ENCODE peak calls at places on chromosomes 3 and 15, in nine cellular contexts. One of them, this sample, is unnamed.

GRCh38 chr3:16484216-16484615 is 29.3 kb downstream of the RFTN1 start:
- DNase-seq in AG10803: peak
- DNase-seq in lower leg skin: no peak
- DNase-seq in sigmoid colon: peak
- DNase-seq in breast epithelium: peak
- DNase-seq in HFFc6: peak
- DNase-seq in GM20000: no peak
- DNase-seq in heart left ventricle: no peak
- DNase-seq in cardiac fibroblast: peak
- DNase-seq in this sample: no peak

GRCh38 chr15:59691194-59691805 is 2.2 kb upstream of the BNIP2 start:
- DNase-seq in sigmoid colon: no peak
- DNase-seq in breast epithelium: no peak
- DNase-seq in cardiac fibroblast: peak
- DNase-seq in HFFc6: peak
- DNase-seq in GM20000: peak
- DNase-seq in heart left ventricle: peak
- DNase-seq in AG10803: peak
- DNase-seq in lower leg skin: peak
- DNase-seq in this sample: no peak

GRCh38 chr15:28935316-28935715 is 49.5 kb downstream of the APBA2 start:
- DNase-seq in GM20000: peak
- DNase-seq in breast epithelium: no peak
- DNase-seq in cardiac fibroblast: no peak
- DNase-seq in AG10803: no peak
- DNase-seq in sigmoid colon: peak
- DNase-seq in HFFc6: no peak
- DNase-seq in lower leg skin: no peak
- DNase-seq in heart left ventricle: no peak
- DNase-seq in this sample: no peak

GRCh38 chr15:41730543-41730942 is 43.7 kb upstream of the MAPKBP1 start:
- DNase-seq in heart left ventricle: no peak
- DNase-seq in HFFc6: no peak
- DNase-seq in cardiac fibroblast: no peak
- DNase-seq in sigmoid colon: no peak
- DNase-seq in AG10803: no peak
- DNase-seq in lower leg skin: no peak
- DNase-seq in breast epithelium: no peak
- DNase-seq in GM20000: peak
- DNase-seq in this sample: no peak

GRCh38 chr15:78394981-78395619 is 42.9 kb upstream of the IREB2 start:
- DNase-seq in breast epithelium: no peak
- DNase-seq in AG10803: no peak
- DNase-seq in cardiac fibroblast: no peak
- DNase-seq in HFFc6: no peak
- DNase-seq in GM20000: no peak
- DNase-seq in lower leg skin: no peak
- DNase-seq in sigmoid colon: no peak
- DNase-seq in heart left ventricle: no peak
- DNase-seq in this sample: no peak

GRCh38 chr3:135989247-135989646 is 23.7 kb downstream of the PPP2R3A start:
- DNase-seq in heart left ventricle: no peak
- DNase-seq in GM20000: no peak
- DNase-seq in AG10803: peak
- DNase-seq in breast epithelium: no peak
- DNase-seq in cardiac fibroblast: peak
- DNase-seq in HFFc6: peak
- DNase-seq in lower leg skin: no peak
- DNase-seq in sigmoid colon: no peak
- DNase-seq in this sample: no peak

GRCh38 chr15:63160638-63161037 is 3.4 kb upstream of the RPS27L start:
- DNase-seq in heart left ventricle: no peak
- DNase-seq in HFFc6: no peak
- DNase-seq in GM20000: no peak
- DNase-seq in breast epithelium: no peak
- DNase-seq in lower leg skin: no peak
- DNase-seq in sigmoid colon: no peak
- DNase-seq in cardiac fibroblast: no peak
- DNase-seq in AG10803: no peak
- DNase-seq in this sample: no peak

GRCh38 chr3:136984837-136985236 is 27.1 kb downstream of the IL20RB start:
- DNase-seq in heart left ventricle: no peak
- DNase-seq in GM20000: no peak
- DNase-seq in AG10803: peak
- DNase-seq in sigmoid colon: no peak
- DNase-seq in cardiac fibroblast: peak
- DNase-seq in breast epithelium: no peak
- DNase-seq in lower leg skin: peak
- DNase-seq in HFFc6: peak
- DNase-seq in this sample: no peak

GRCh38 chr3:10770547-10770946 is 45.5 kb upstream of the SLC6A11 start:
- DNase-seq in GM20000: no peak
- DNase-seq in HFFc6: no peak
- DNase-seq in breast epithelium: no peak
- DNase-seq in lower leg skin: no peak
- DNase-seq in AG10803: no peak
- DNase-seq in heart left ventricle: no peak
- DNase-seq in cardiac fibroblast: no peak
- DNase-seq in sigmoid colon: no peak
- DNase-seq in this sample: peak

GRCh38 chr3:72652395-72652794 is 195.8 kb downstream of the SHQ1 start:
- DNase-seq in GM20000: no peak
- DNase-seq in breast epithelium: no peak
- DNase-seq in cardiac fibroblast: no peak
- DNase-seq in heart left ventricle: no peak
- DNase-seq in AG10803: no peak
- DNase-seq in lower leg skin: no peak
- DNase-seq in HFFc6: no peak
- DNase-seq in sigmoid colon: no peak
- DNase-seq in this sample: no peak

GRCh38 chr15:56760186-56760585 is 26.9 kb upstream of the ZNF280D start:
- DNase-seq in cardiac fibroblast: peak
- DNase-seq in HFFc6: peak
- DNase-seq in heart left ventricle: no peak
- DNase-seq in sigmoid colon: no peak
- DNase-seq in breast epithelium: no peak
- DNase-seq in lower leg skin: no peak
- DNase-seq in AG10803: peak
- DNase-seq in GM20000: no peak
- DNase-seq in this sample: no peak

GRCh38 chr3:105260385-105260784 is 106.3 kb upstream of the ALCAM start:
- DNase-seq in AG10803: no peak
- DNase-seq in GM20000: no peak
- DNase-seq in HFFc6: no peak
- DNase-seq in lower leg skin: no peak
- DNase-seq in breast epithelium: no peak
- DNase-seq in heart left ventricle: no peak
- DNase-seq in cardiac fibroblast: peak
- DNase-seq in sigmoid colon: no peak
- DNase-seq in this sample: no peak

GRCh38 chr3:58706395-58706794 is 39.8 kb upstream of the FAM3D start:
- DNase-seq in HFFc6: no peak
- DNase-seq in heart left ventricle: no peak
- DNase-seq in GM20000: no peak
- DNase-seq in AG10803: no peak
- DNase-seq in cardiac fibroblast: no peak
- DNase-seq in lower leg skin: no peak
- DNase-seq in breast epithelium: no peak
- DNase-seq in sigmoid colon: no peak
- DNase-seq in this sample: no peak

GRCh38 chr3:143081844-143082778 is 37.5 kb upstream of the CHST2 start:
- DNase-seq in GM20000: peak
- DNase-seq in HFFc6: no peak
- DNase-seq in cardiac fibroblast: no peak
- DNase-seq in sigmoid colon: no peak
- DNase-seq in heart left ventricle: no peak
- DNase-seq in AG10803: no peak
- DNase-seq in breast epithelium: no peak
- DNase-seq in lower leg skin: no peak
- DNase-seq in this sample: no peak

GRCh38 chr15:79595995-79596622 is 164.0 kb downstream of the MINAR1 start:
- DNase-seq in HFFc6: peak
- DNase-seq in breast epithelium: no peak
- DNase-seq in sigmoid colon: no peak
- DNase-seq in lower leg skin: no peak
- DNase-seq in AG10803: peak
- DNase-seq in cardiac fibroblast: peak
- DNase-seq in heart left ventricle: no peak
- DNase-seq in GM20000: peak
- DNase-seq in this sample: peak

DNA sequence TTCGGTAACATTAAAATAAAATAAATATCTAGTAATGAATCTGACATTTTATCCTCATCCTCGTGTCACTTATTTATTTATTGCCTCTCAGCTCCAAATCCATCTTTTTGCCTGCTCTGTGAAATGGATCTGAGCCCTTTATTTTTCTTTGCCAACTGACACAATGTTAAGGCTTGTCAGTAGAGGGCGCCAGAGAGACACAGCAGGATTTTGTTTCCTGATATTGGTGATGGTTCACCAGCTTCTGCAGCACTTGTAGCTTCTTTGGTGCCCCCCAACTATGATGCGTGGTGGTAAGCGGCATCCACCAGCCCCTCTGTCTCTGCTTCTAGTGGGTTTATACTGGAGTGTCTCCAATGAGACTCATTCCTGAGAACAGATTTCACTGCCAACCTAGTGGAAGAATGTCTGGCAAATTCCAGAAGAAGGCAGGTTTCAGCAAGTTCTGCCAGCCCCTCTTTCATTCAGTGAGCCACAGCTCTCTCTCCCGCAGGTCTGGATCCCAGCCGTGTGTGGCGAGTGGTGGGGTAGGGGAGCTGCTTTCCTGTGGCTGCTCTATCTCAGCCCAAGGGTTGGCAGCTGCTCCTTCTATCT is 472.0 kb upstream of the FRG2C start:
- DNase-seq in cardiac fibroblast: peak
- DNase-seq in HFFc6: peak
- DNase-seq in heart left ventricle: no peak
- DNase-seq in breast epithelium: peak
- DNase-seq in AG10803: peak
- DNase-seq in lower leg skin: no peak
- DNase-seq in sigmoid colon: no peak
- DNase-seq in GM20000: peak
- DNase-seq in this sample: no peak
- TF ChIP-seq CTCF in cardiac fibroblast: peak
- TF ChIP-seq CTCF in HFFc6: peak
- TF ChIP-seq CTCF in heart left ventricle: peak
- TF ChIP-seq CTCF in breast epithelium: peak
- TF ChIP-seq CTCF in AG10803: peak
- TF ChIP-seq CTCF in lower leg skin: no peak
- TF ChIP-seq CTCF in sigmoid colon: no peak
- TF ChIP-seq CTCF in GM20000: peak
- TF ChIP-seq CTCF in this sample: peak

GRCh38 chr3:125055165-125055912 is 458 bp downstream of the HEG1 start:
- DNase-seq in lower leg skin: no peak
- DNase-seq in GM20000: peak
- DNase-seq in sigmoid colon: no peak
- DNase-seq in heart left ventricle: peak
- DNase-seq in HFFc6: no peak
- DNase-seq in breast epithelium: no peak
- DNase-seq in cardiac fibroblast: no peak
- DNase-seq in AG10803: no peak
- DNase-seq in this sample: no peak

GRCh38 chr3:125052671-125053303 is 3.0 kb downstream of the HEG1 start:
- DNase-seq in lower leg skin: no peak
- DNase-seq in AG10803: peak
- DNase-seq in breast epithelium: no peak
- DNase-seq in HFFc6: peak
- DNase-seq in GM20000: no peak
- DNase-seq in heart left ventricle: no peak
- DNase-seq in cardiac fibroblast: peak
- DNase-seq in sigmoid colon: no peak
- DNase-seq in this sample: no peak

GRCh38 chr3:125053304-125053699 is 2.5 kb downstream of the HEG1 start:
- DNase-seq in breast epithelium: no peak
- DNase-seq in lower leg skin: no peak
- DNase-seq in cardiac fibroblast: no peak
- DNase-seq in sigmoid colon: no peak
- DNase-seq in heart left ventricle: no peak
- DNase-seq in GM20000: no peak
- DNase-seq in AG10803: no peak
- DNase-seq in HFFc6: no peak
- DNase-seq in this sample: no peak

GRCh38 chr3:125055913-125056705 is at the start of gene HEG1:
- DNase-seq in lower leg skin: peak
- DNase-seq in HFFc6: peak
- DNase-seq in heart left ventricle: peak
- DNase-seq in sigmoid colon: peak
- DNase-seq in breast epithelium: peak
- DNase-seq in AG10803: peak
- DNase-seq in cardiac fibroblast: peak
- DNase-seq in GM20000: peak
- DNase-seq in this sample: peak

GRCh38 chr3:125054436-125055164 is 1.2 kb downstream of the HEG1 start:
- DNase-seq in cardiac fibroblast: peak
- DNase-seq in HFFc6: peak
- DNase-seq in lower leg skin: no peak
- DNase-seq in GM20000: peak
- DNase-seq in sigmoid colon: no peak
- DNase-seq in AG10803: peak
- DNase-seq in heart left ventricle: peak
- DNase-seq in breast epithelium: no peak
- DNase-seq in this sample: no peak
- TF ChIP-seq CTCF in cardiac fibroblast: no peak
- TF ChIP-seq CTCF in HFFc6: peak
- TF ChIP-seq CTCF in lower leg skin: no peak
- TF ChIP-seq CTCF in GM20000: no peak
- TF ChIP-seq CTCF in sigmoid colon: no peak
- TF ChIP-seq CTCF in AG10803: peak
- TF ChIP-seq CTCF in heart left ventricle: no peak
- TF ChIP-seq CTCF in breast epithelium: peak
- TF ChIP-seq CTCF in this sample: peak

DNA sequence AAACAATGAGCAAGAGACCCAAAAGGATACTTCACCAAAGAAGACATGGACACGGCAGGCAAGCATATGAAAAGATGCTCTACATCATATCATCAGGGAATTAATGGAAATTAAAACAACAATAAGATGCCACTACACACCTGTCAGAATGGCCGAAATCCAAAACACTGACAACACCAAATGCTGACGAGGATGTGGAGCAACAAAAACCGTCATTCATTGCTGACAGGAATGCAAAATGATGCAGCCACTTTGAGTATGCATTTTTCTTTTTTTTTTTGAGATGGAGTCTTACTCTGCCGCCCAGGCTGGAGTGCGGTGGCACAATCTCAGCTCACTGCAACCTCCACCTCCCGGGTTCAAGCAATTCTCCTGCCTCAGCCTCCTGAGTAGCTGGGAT is 19.0 kb downstream of the EDC3 start:
- DNase-seq in sigmoid colon: no peak
- DNase-seq in cardiac fibroblast: no peak
- DNase-seq in breast epithelium: no peak
- DNase-seq in HFFc6: no peak
- DNase-seq in AG10803: no peak
- DNase-seq in heart left ventricle: no peak
- DNase-seq in lower leg skin: no peak
- DNase-seq in GM20000: no peak
- DNase-seq in this sample: no peak
- TF ChIP-seq CTCF in sigmoid colon: no peak
- TF ChIP-seq CTCF in cardiac fibroblast: no peak
- TF ChIP-seq CTCF in breast epithelium: no peak
- TF ChIP-seq CTCF in HFFc6: no peak
- TF ChIP-seq CTCF in AG10803: no peak
- TF ChIP-seq CTCF in heart left ventricle: no peak
- TF ChIP-seq CTCF in lower leg skin: no peak
- TF ChIP-seq CTCF in GM20000: no peak
- TF ChIP-seq CTCF in this sample: no peak

GRCh38 chr15:24819680-24820079 is 135.1 kb upstream of the SNRPN start:
- DNase-seq in heart left ventricle: no peak
- DNase-seq in lower leg skin: no peak
- DNase-seq in sigmoid colon: no peak
- DNase-seq in HFFc6: no peak
- DNase-seq in breast epithelium: no peak
- DNase-seq in AG10803: no peak
- DNase-seq in cardiac fibroblast: no peak
- DNase-seq in GM20000: no peak
- DNase-seq in this sample: no peak
- TF ChIP-seq CTCF in heart left ventricle: no peak
- TF ChIP-seq CTCF in lower leg skin: no peak
- TF ChIP-seq CTCF in sigmoid colon: no peak
- TF ChIP-seq CTCF in HFFc6: no peak
- TF ChIP-seq CTCF in breast epithelium: no peak
- TF ChIP-seq CTCF in AG10803: no peak
- TF ChIP-seq CTCF in cardiac fibroblast: no peak
- TF ChIP-seq CTCF in GM20000: no peak
- TF ChIP-seq CTCF in this sample: no peak

This sample was measured in osteocyte.